ENCODE peak calls at places on chromosomes 1 and 21, in seven cellular contexts. X, F, D, Q, V, T and P are unnamed samples. For H3K9me3, the result is how much of the 10 kb centered on the place peaks cover.

GRCh38 chr1:10510520-10511493 is 36.1 kb downstream of the PEX14 start:
- DNase-seq in X (peak), F (no peak), D (peak), Q (no peak), V (no peak), T (no peak), P (peak)

GRCh38 chr1:6205849-6206845 is at the start of gene RNF207:
- DNase-seq in X (peak), F (peak), D (peak), Q (no peak), V (peak), T (peak), P (peak)

GRCh38 chr1:87620807-87621206 is 292.1 kb downstream of the LMO4 start:
- DNase-seq in X (no peak), F (no peak), D (no peak), Q (no peak), V (no peak), T (no peak), P (no peak)

GRCh38 chr21:42574234-42575027 is 60.8 kb downstream of the SLC37A1 start:
- DNase-seq in X (no peak), F (peak), D (no peak), Q (no peak), V (no peak), T (peak), P (no peak)

GRCh38 chr1:205360166-205360565 is 3.4 kb upstream of the KLHDC8A start:
- DNase-seq in X (no peak), F (no peak), D (no peak), Q (no peak), V (no peak), T (peak), P (no peak)

GRCh38 chr1:3170566-3171453 is 101.8 kb downstream of the PRDM16 start:
- DNase-seq in X (no peak), F (peak), D (no peak), Q (no peak), V (peak), T (peak), P (no peak)

GRCh38 chr1:246459213-246459612 is 47.9 kb downstream of the SMYD3 start:
- DNase-seq in X (no peak), F (no peak), D (no peak), Q (no peak), V (no peak), T (no peak), P (no peak)

GRCh38 chr1:59475737-59476136 is 178.8 kb downstream of the FGGY start:
- DNase-seq in X (no peak), F (no peak), D (no peak), Q (no peak), V (no peak), T (no peak), P (no peak)

GRCh38 chr1:156124557-156125483 is 10.3 kb downstream of the LMNA start:
- DNase-seq in X (peak), F (peak), D (peak), Q (no peak), V (no peak), T (peak), P (peak)

GRCh38 chr1:106889054-106889453 is 167.4 kb upstream of the PRMT6 start:
- DNase-seq in X (no peak), F (no peak), D (no peak), Q (no peak), V (no peak), T (no peak), P (no peak)

GRCh38 chr1:166933137-166933536 is 42.2 kb downstream of the ILDR2 start:
- DNase-seq in X (no peak), F (no peak), D (no peak), Q (no peak), V (no peak), T (no peak), P (no peak)

DNA sequence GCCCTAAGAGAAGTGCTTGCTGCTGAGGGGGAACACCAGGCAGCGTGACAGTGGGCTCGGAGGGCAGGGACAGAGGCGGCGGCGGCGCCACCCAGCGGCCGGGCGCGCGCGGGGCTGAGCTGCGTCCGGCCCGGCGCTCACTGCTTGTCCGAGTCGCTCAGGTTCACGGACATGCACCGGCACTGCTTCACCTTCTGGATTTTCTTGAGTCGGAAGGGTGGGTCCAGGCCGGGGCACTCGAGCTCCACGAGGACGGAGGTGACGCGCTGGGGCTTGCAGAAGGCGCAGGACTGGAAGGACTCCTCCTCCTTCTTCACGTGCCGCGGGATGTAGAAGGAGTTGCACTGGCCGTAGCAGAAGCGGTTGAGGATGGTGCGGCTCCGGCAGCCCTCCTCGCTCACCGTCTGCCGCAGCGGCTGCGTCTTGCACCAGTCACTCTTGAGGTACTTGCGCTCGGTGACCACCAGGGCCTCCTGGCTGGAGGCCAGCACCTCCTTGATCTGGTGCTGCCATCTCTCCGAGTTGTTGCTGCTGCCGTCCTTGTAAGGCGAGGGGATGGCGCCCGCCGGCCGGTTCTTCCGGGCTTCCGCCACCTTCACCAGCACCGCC is 119.0 kb downstream of the GREM2 start:
- DNase-seq in X (peak), F (peak), D (no peak), Q (no peak), V (no peak), T (no peak), P (no peak)
- TF ChIP-seq CTCF in X (no peak), F (no peak), D (no peak), Q (no peak), V (peak), T (no peak), P (no peak)

GRCh38 chr1:111732718-111733117 is 6.5 kb downstream of the INKA2 start:
- DNase-seq in X (no peak), F (no peak), D (no peak), Q (no peak), V (no peak), T (no peak), P (no peak)
- H3K27ac ChIP-seq in X (no peak), F (peak), D (no peak), Q (no peak), V (peak), T (peak), P (no peak)

GRCh38 chr21:22128671-22129070 is 1130.5 kb downstream of the NCAM2 start:
- DNase-seq in X (no peak), F (no peak), D (no peak), Q (no peak), V (no peak), T (no peak), P (no peak)
- H3K9me3 ChIP-seq in X (under half), F (under half), D (under half), Q (under half), V (under half), T (under half), P (under half)

GRCh38 chr1:165549908-165550480 is 6.2 kb downstream of the LRRC52 start:
- DNase-seq in X (no peak), F (no peak), D (no peak), Q (no peak), V (no peak), T (no peak), P (no peak)
- TF ChIP-seq CTCF in X (no peak), F (no peak), D (no peak), Q (no peak), V (no peak), T (no peak), P (no peak)

GRCh38 chr21:33948951-33949444 is 33.4 kb upstream of the ATP5PO start:
- DNase-seq in X (peak), F (no peak), D (no peak), Q (no peak), V (no peak), T (no peak), P (no peak)
- H3K27ac ChIP-seq in X (peak), F (peak), D (no peak), Q (peak), V (peak), T (peak), P (peak)

GRCh38 chr1:68653882-68654281 is 157.0 kb upstream of the DEPDC1 start:
- DNase-seq in X (no peak), F (no peak), D (no peak), Q (no peak), V (no peak), T (no peak), P (no peak)

GRCh38 chr1:68651115-68651514 is 154.2 kb upstream of the DEPDC1 start:
- DNase-seq in X (no peak), F (no peak), D (no peak), Q (no peak), V (no peak), T (no peak), P (no peak)
- H3K9me3 ChIP-seq in X (under half), F (under half), D (under half), Q (under half), V (under half), T (under half), P (under half)

GRCh38 chr1:180778782-180779398 is 133.8 kb upstream of the KIAA1614 start:
- DNase-seq in X (no peak), F (no peak), D (peak), Q (no peak), V (no peak), T (no peak), P (peak)
- TF ChIP-seq CTCF in X (no peak), F (no peak), D (peak), Q (peak), V (peak), T (peak), P (peak)

GRCh38 chr1:12142891-12143630 is 23.7 kb upstream of the TNFRSF1B start:
- DNase-seq in X (no peak), F (peak), D (no peak), Q (peak), V (peak), T (peak), P (no peak)
- H3K27ac ChIP-seq in X (no peak), F (peak), D (no peak), Q (peak), V (peak), T (peak), P (no peak)